ENCODE peak calls at places on chromosomes 5 and 9, in ten cellular contexts. P is astrocyte; N is T-helper 2 cell; H is PC-9; U is NCI-H2081; A is stimulated activated CD4-positive, alpha-beta T cell treated with anti-CD3 and anti-CD28 coated beads, Interleukin-4, amount 100 ng/mL, for 1 hour; G is naive B cell; I is NCI-H187; D is left cardiac atrium; X is fibroblast of lung. Z is an unnamed sample.

GRCh38 chr9:121009657-121010056 is 40.4 kb downstream of the C5 start:
- DNase-seq in A (no peak), I (no peak), D (no peak), X (no peak), N (no peak), P (no peak), H (no peak), G (no peak), U (no peak), Z (no peak)

GRCh38 chr9:27247756-27248155 is 49.2 kb downstream of the EQTN start:
- DNase-seq in U (peak), H (peak), X (peak), I (peak), A (no peak), G (peak), P (peak), D (no peak), N (no peak), Z (peak)

GRCh38 chr5:132258102-132259060 is 885 bp downstream of the PDLIM4 start:
- DNase-seq in X (peak), G (no peak), I (no peak), U (no peak), P (peak), H (no peak), D (peak), N (no peak), A (no peak), Z (no peak)

GRCh38 chr5:177487975-177488374 is 9.4 kb downstream of the PDLIM7 start:
- DNase-seq in U (no peak), A (no peak), H (no peak), I (no peak), D (no peak), N (no peak), X (no peak), P (no peak), G (no peak), Z (no peak)

GRCh38 chr5:113084402-113085083 is 107.9 kb downstream of the DCP2 start:
- DNase-seq in G (no peak), X (no peak), N (no peak), H (no peak), U (no peak), I (no peak), D (no peak), A (no peak), P (no peak), Z (no peak)

GRCh38 chr9:133104718-133105460 is 16.2 kb downstream of the RALGDS start:
- DNase-seq in I (no peak), N (peak), A (no peak), G (no peak), U (no peak), H (no peak), P (no peak), X (no peak), D (peak), Z (no peak)

GRCh38 chr9:92486371-92486770 is 4.1 kb upstream of the ASPN start:
- DNase-seq in U (no peak), X (no peak), A (no peak), D (no peak), G (no peak), H (no peak), I (no peak), P (no peak), N (no peak), Z (no peak)

GRCh38 chr5:68033029-68033428 is 182.5 kb upstream of the PIK3R1 start:
- DNase-seq in U (no peak), I (no peak), N (no peak), D (no peak), X (no peak), A (no peak), P (no peak), H (no peak), G (no peak), Z (no peak)

GRCh38 chr9:76996700-76997099 is 22.8 kb upstream of the FOXB2 start:
- DNase-seq in I (no peak), U (peak), G (no peak), A (no peak), P (no peak), D (peak), X (peak), N (no peak), H (no peak), Z (no peak)

GRCh38 chr5:151724360-151724759 is 34.1 kb downstream of the ATOX1 start:
- DNase-seq in A (no peak), I (no peak), H (no peak), X (no peak), D (no peak), G (no peak), U (no peak), P (no peak), N (no peak), Z (no peak)

GRCh38 chr9:89046832-89047231 is 55.6 kb downstream of the S1PR3 start:
- DNase-seq in I (no peak), N (no peak), U (no peak), H (no peak), P (peak), G (no peak), X (peak), D (no peak), A (no peak), Z (no peak)

GRCh38 chr9:135608294-135608998 is 30.9 kb downstream of the GLT6D1 start:
- DNase-seq in N (no peak), P (no peak), G (no peak), X (no peak), H (no peak), A (no peak), D (peak), I (no peak), U (no peak), Z (no peak)

GRCh38 chr5:69007726-69008368 is 86.0 kb upstream of the SLC30A5 start:
- DNase-seq in G (peak), I (peak), D (peak), A (peak), X (peak), U (peak), H (peak), N (peak), P (peak), Z (peak)